ENCODE peak calls at places on chromosome 22, in five cellular contexts. One of them, this sample, is unnamed.
A peak's percentile ranks its signal among the peaks of the same experiment; 100 is the strongest.

GRCh38 chr22:23820748-23821211 is 18.0 kb downstream of the DERL3 start:
- DNase-seq in cardiac fibroblast: no peak
- DNase-seq in SW480: no peak
- DNase-seq in GM13977: no peak
- DNase-seq in EH: no peak
- DNase-seq in this sample: no peak

GRCh38 chr22:48708558-48709245 is 1119.0 kb downstream of the BRD1 start:
- DNase-seq in cardiac fibroblast: no peak
- DNase-seq in GM13977: no peak
- DNase-seq in SW480: no peak
- DNase-seq in EH: no peak
- DNase-seq in this sample: no peak

GRCh38 chr22:32533265-32534068 is 58.9 kb downstream of the FBXO7 start:
- DNase-seq in SW480: peak; percentile 28
- DNase-seq in cardiac fibroblast: peak; percentile 18
- DNase-seq in EH: peak; percentile 81
- DNase-seq in GM13977: no peak
- DNase-seq in this sample: peak; percentile 87

GRCh38 chr22:36373258-36373579 is 14.5 kb downstream of the MYH9 start:
- DNase-seq in cardiac fibroblast: peak; percentile 32
- DNase-seq in SW480: no peak
- DNase-seq in GM13977: no peak
- DNase-seq in EH: no peak
- DNase-seq in this sample: no peak

GRCh38 chr22:35357883-35358621 is 22.8 kb upstream of the HMOX1 start:
- DNase-seq in cardiac fibroblast: peak; percentile 83
- DNase-seq in SW480: peak; percentile 84
- DNase-seq in EH: peak; percentile 55
- DNase-seq in GM13977: no peak
- DNase-seq in this sample: no peak

GRCh38 chr22:21939392-21940319 is 13.0 kb downstream of the PPM1F start:
- DNase-seq in EH: no peak
- DNase-seq in GM13977: no peak
- DNase-seq in SW480: no peak
- DNase-seq in cardiac fibroblast: no peak
- DNase-seq in this sample: no peak

GRCh38 chr22:45524157-45524556 is 21.5 kb downstream of the FBLN1 start:
- DNase-seq in EH: no peak
- DNase-seq in cardiac fibroblast: no peak
- DNase-seq in SW480: no peak
- DNase-seq in GM13977: no peak
- DNase-seq in this sample: no peak

GRCh38 chr22:49933236-49933921 is 14.9 kb downstream of the CRELD2 start:
- DNase-seq in GM13977: no peak
- DNase-seq in SW480: no peak
- DNase-seq in cardiac fibroblast: no peak
- DNase-seq in EH: no peak
- DNase-seq in this sample: no peak

GRCh38 chr22:44325718-44326548 is 13.2 kb upstream of the SHISAL1 start:
- DNase-seq in cardiac fibroblast: peak; percentile 56
- DNase-seq in SW480: peak; percentile 17
- DNase-seq in EH: peak; percentile 69
- DNase-seq in GM13977: no peak
- DNase-seq in this sample: no peak

GRCh38 chr22:44098021-44098739 is 74.1 kb downstream of the PARVB start:
- DNase-seq in SW480: no peak
- DNase-seq in GM13977: no peak
- DNase-seq in EH: no peak
- DNase-seq in cardiac fibroblast: no peak
- DNase-seq in this sample: no peak

GRCh38 chr22:48227341-48228018 is 1465.0 kb downstream of the TBC1D22A start:
- DNase-seq in cardiac fibroblast: no peak
- DNase-seq in SW480: no peak
- DNase-seq in EH: no peak
- DNase-seq in GM13977: no peak
- DNase-seq in this sample: no peak

GRCh38 chr22:17587631-17588030 is 24.3 kb downstream of the SLC25A18 start:
- DNase-seq in EH: no peak
- DNase-seq in GM13977: no peak
- DNase-seq in SW480: no peak
- DNase-seq in cardiac fibroblast: no peak
- DNase-seq in this sample: no peak

GRCh38 chr22:41943661-41944209 is 3.2 kb downstream of the CENPM start:
- DNase-seq in SW480: no peak
- DNase-seq in cardiac fibroblast: peak; percentile 44
- DNase-seq in EH: peak; percentile 29
- DNase-seq in GM13977: no peak
- DNase-seq in this sample: no peak

GRCh38 chr22:21038405-21038804 is 6.0 kb upstream of the SLC7A4 start:
- DNase-seq in cardiac fibroblast: peak; percentile 13
- DNase-seq in GM13977: no peak
- DNase-seq in EH: peak; percentile 65
- DNase-seq in SW480: no peak
- DNase-seq in this sample: peak; percentile 57

GRCh38 chr22:37933711-37934376 is 19.6 kb downstream of the C22orf23 start:
- DNase-seq in cardiac fibroblast: peak; percentile 94
- DNase-seq in EH: peak; percentile 97
- DNase-seq in SW480: peak; percentile 87
- DNase-seq in GM13977: peak; percentile 92
- DNase-seq in this sample: peak; percentile 95

GRCh38 chr22:30078320-30079311 is 1.6 kb upstream of the HORMAD2 start:
- DNase-seq in cardiac fibroblast: no peak
- DNase-seq in EH: no peak
- DNase-seq in SW480: no peak
- DNase-seq in GM13977: peak; percentile 68
- DNase-seq in this sample: no peak